ENCODE peak calls at places on chromosomes 6 and 20, in ten cellular contexts. T is IMR-90, Z is tibial nerve, Q is H1, W is adrenal gland, M is endothelial cell of umbilical vein, D is Peyer's patch, P is body of pancreas, S is uterus, G is spleen. H is an unnamed sample.

GRCh38 chr6:84867521-84867920 is 103.1 kb upstream of the TBX18 start:
- DNase-seq in P (no peak), M (no peak), Z (no peak), Q (no peak), G (no peak), D (no peak), W (no peak), S (no peak), T (no peak), H (no peak)

GRCh38 chr6:161318456-161318855 is 44.6 kb upstream of the AGPAT4 start:
- DNase-seq in P (no peak), G (no peak), Z (no peak), Q (no peak), W (no peak), S (no peak), M (no peak), T (no peak), D (no peak), H (no peak)

GRCh38 chr6:106556368-106556960 is 72.8 kb downstream of the RTN4IP1 start:
- DNase-seq in Q (no peak), W (no peak), M (peak; percentile 61), G (no peak), Z (no peak), S (no peak), T (peak; percentile 47), D (no peak), P (no peak), H (no peak)

GRCh38 chr6:10847684-10848083 is 9.3 kb upstream of the MAK start:
- DNase-seq in G (no peak), S (no peak), P (no peak), T (no peak), Q (no peak), W (no peak), Z (no peak), M (no peak), D (no peak), H (no peak)

GRCh38 chr6:3031857-3032256 is 32.2 kb downstream of the NQO2 start:
- DNase-seq in G (no peak), M (no peak), Q (no peak), T (no peak), W (no peak), D (no peak), S (no peak), P (peak; percentile 48), Z (no peak), H (no peak)

GRCh38 chr20:41664584-41664983 is 46.4 kb upstream of the CHD6 start:
- DNase-seq in G (no peak), Z (no peak), T (peak; percentile 14), M (peak; percentile 20), S (no peak), W (no peak), Q (no peak), D (no peak), P (no peak), H (no peak)

GRCh38 chr20:33306228-33306627 is 23.2 kb downstream of the BPIFB1 start:
- DNase-seq in Z (no peak), M (no peak), T (no peak), D (no peak), W (no peak), G (no peak), P (no peak), S (no peak), Q (no peak), H (no peak)

GRCh38 chr20:46558511-46558959 is 8.1 kb upstream of the OCSTAMP start:
- DNase-seq in S (no peak), Z (no peak), Q (no peak), W (peak; percentile 70), D (no peak), T (peak; percentile 98), G (no peak), M (peak; percentile 91), P (no peak), H (peak; percentile 46)

GRCh38 chr6:63430985-63431519 is 111.3 kb upstream of the LGSN start:
- DNase-seq in Z (no peak), M (no peak), Q (no peak), T (no peak), W (no peak), S (no peak), D (no peak), P (no peak), G (no peak), H (no peak)

GRCh38 chr6:87697581-87698552 is 4.2 kb downstream of the AKIRIN2 start:
- DNase-seq in Z (no peak), D (no peak), M (peak; percentile 85), Q (no peak), G (no peak), T (peak; percentile 91), S (no peak), W (no peak), P (no peak), H (no peak)

GRCh38 chr6:148750826-148751225 is 4.0 kb downstream of the UST start:
- DNase-seq in G (no peak), S (no peak), W (peak; percentile 48), M (no peak), D (no peak), T (peak; percentile 36), Q (no peak), Z (no peak), P (peak; percentile 73), H (no peak)

GRCh38 chr6:367891-368630 is 23.5 kb upstream of the IRF4 start:
- DNase-seq in G (no peak), T (no peak), Z (no peak), Q (no peak), P (no peak), D (peak; percentile 37), M (no peak), W (no peak), S (no peak), H (no peak)

GRCh38 chr20:63500151-63500901 is 1.4 kb upstream of the EEF1A2 start:
- DNase-seq in W (peak; percentile 14), Z (no peak), D (no peak), P (no peak), T (no peak), Q (no peak), G (no peak), S (no peak), M (no peak), H (peak; percentile 63)
- H3K27me3 ChIP-seq in W (no peaks in the 10 kb centered on the region), Z (peaks cover 86% of the 10 kb centered on the region), D (peaks cover 34% of the 10 kb centered on the region), P (no peaks in the 10 kb centered on the region), T (peaks cover 43% of the 10 kb centered on the region), Q (peaks cover 35% of the 10 kb centered on the region), G (no peaks in the 10 kb centered on the region), S (peaks cover 20% of the 10 kb centered on the region), M (no peaks in the 10 kb centered on the region), H (peaks cover 12% of the 10 kb centered on the region)

DNA sequence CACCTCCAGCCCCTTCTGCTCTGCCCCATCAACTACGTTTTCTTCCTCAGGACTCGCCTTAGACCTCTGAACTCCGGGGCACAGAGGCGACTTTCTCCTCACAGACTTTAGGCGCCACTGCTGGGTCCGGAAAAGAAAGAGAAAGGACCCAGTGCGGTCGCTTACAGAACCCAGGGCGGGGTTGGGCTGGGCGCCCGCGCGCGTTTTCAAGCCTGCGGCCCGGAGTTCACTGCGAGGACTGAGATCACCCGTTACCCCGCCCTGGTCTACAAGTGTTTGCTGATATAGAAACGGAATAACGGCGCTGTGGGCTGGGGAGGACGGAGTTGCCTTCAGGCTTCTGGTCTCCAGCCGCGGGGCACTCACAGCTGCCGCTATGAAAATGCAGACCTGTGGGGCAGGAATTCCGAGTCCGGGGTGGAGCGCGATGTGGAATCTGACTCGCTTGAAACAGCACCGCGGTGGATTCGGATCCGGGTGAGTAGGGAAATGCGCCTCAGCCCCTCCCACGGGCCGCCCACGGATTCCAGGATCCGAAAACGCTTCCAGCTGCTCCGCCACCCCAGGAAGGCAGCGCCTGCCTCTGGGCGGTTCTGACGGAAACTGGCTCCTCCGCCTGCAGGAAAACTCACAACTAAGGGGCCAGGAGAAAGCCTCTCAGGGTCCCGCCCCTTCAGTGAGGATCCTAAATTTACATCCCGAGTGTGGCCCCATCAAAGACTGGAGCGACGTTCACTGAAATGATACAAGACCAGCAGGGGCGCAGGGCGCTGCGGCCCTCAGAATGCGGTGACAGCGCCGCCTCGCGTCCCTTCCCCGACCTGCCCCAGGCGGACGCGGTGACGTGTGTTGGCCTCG is 29.4 kb downstream of the HLA-F start:
- DNase-seq in G (peak; percentile 98), Z (peak; percentile 84), T (peak; percentile 84), Q (peak; percentile 82), P (peak; percentile 91), S (peak; percentile 90), M (peak; percentile 92), D (peak; percentile 91), W (peak; percentile 88), H (peak; percentile 90)
- TF ChIP-seq POLR2A in G (no peak), Z (peak; percentile 24), T (peak; percentile 26), Q (peak; percentile 80), P (peak; percentile 81), S (peak; percentile 38), M (peak; percentile 47), D (peak; percentile 13), W (peak; percentile 76), H (peak; percentile 55)

GRCh38 chr6:99353126-99353525 is 3.7 kb upstream of the FAXC start:
- DNase-seq in Z (no peak), S (no peak), P (no peak), D (no peak), T (peak; percentile 7), M (no peak), Q (no peak), W (no peak), G (no peak), H (no peak)
- H3K27me3 ChIP-seq in Z (peaks cover 27% of the 10 kb centered on the region), S (no peaks in the 10 kb centered on the region), P (no peaks in the 10 kb centered on the region), D (peaks cover 8% of the 10 kb centered on the region), T (peaks cover 11% of the 10 kb centered on the region), M (peaks cover 13% of the 10 kb centered on the region), Q (no peaks in the 10 kb centered on the region), W (peaks cover 7% of the 10 kb centered on the region), G (no peaks in the 10 kb centered on the region), H (peaks cover 9% of the 10 kb centered on the region)

GRCh38 chr6:57432162-57432561 is 114.7 kb downstream of the PRIM2 start:
- DNase-seq in W (no peak), S (no peak), Q (no peak), P (no peak), D (no peak), G (no peak), Z (no peak), T (peak; percentile 82), M (peak; percentile 58), H (no peak)

GRCh38 chr6:57435475-57436163 is 118.2 kb downstream of the PRIM2 start:
- DNase-seq in W (no peak), M (no peak), Z (no peak), T (no peak), Q (no peak), P (no peak), D (no peak), S (no peak), G (no peak), H (no peak)

GRCh38 chr6:57434944-57435343 is 117.5 kb downstream of the PRIM2 start:
- DNase-seq in W (no peak), P (no peak), M (no peak), D (no peak), T (no peak), G (no peak), Z (no peak), S (no peak), Q (no peak), H (no peak)

DNA sequence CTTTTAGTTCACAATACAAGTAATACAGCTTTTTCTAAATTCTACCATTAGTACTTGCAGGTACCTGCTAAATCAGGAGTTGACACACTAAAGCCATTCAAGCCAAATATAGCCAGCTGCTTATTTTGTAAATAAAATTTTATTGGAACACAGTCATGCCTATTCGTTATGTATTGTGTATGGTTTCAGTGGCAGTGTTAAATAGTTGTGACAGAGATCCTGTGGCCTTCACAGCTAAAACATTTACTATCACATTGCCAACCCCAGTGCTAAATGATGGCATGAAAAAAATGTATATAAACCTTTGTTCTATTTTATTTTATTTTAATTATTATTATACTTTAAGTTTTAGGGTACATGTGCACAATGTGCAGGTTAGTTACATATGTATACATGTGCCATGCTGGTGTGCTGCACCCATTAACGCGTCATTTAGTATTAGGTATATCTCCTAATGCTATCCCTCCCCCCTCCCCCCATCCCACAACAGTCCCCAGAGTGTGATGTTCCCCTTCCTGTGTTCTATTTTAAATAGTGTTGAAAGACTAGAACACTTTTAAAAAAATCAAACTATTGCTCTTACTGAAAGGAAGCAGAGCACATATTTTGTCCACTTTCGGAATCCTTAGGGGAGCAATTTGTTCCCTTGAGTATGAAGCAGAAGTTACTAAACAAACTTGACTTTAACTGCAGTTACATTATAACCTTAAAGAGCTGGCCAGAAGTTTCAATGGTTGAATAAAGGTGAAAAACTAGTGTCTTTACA is 115.7 kb downstream of the PRIM2 start:
- DNase-seq in Z (no peak), W (no peak), M (no peak), Q (no peak), P (no peak), G (no peak), D (no peak), S (no peak), T (no peak), H (no peak)
- TF ChIP-seq POLR2A in Z (no peak), W (no peak), M (no peak), Q (no peak), P (no peak), G (no peak), D (no peak), S (no peak), T (no peak), H (no peak)

H was measured in heart left ventricle.